ENCODE peak calls at places on chromosome 16, in five cellular contexts. F is effector memory CD4-positive, alpha-beta T cell; R is cardiac muscle cell; K is CD8-positive, alpha-beta memory T cell; Y is H1. V is an unnamed sample.

GRCh38 chr16:85028638-85029412 is 1.2 kb downstream of the KIAA0513 start:
- DNase-seq in F (peak), Y (no peak), R (no peak), K (peak), V (peak)

GRCh38 chr16:29111421-29111820 is 126.6 kb downstream of the LAT start:
- DNase-seq in Y (no peak), R (no peak), F (no peak), K (no peak), V (no peak)

GRCh38 chr16:16027728-16028310 is 78.4 kb downstream of the ABCC1 start:
- DNase-seq in R (no peak), F (no peak), Y (no peak), K (no peak), V (no peak)

GRCh38 chr16:85027349-85027967 is at the start of gene KIAA0513:
- DNase-seq in Y (peak), K (peak), R (peak), F (peak), V (peak)

GRCh38 chr16:78298986-78299385 is 199.5 kb downstream of the WWOX start:
- DNase-seq in R (no peak), K (no peak), Y (no peak), F (no peak), V (no peak)

GRCh38 chr16:29777576-29778360 is at the start of gene ZG16:
- DNase-seq in R (no peak), F (no peak), K (no peak), Y (no peak), V (no peak)

GRCh38 chr16:879986-880385 is 79.5 kb upstream of the GNG13 start:
- DNase-seq in F (no peak), K (no peak), Y (no peak), R (no peak), V (no peak)

GRCh38 chr16:29975811-29976511 is 2.3 kb downstream of the TAOK2 start:
- DNase-seq in Y (no peak), R (no peak), F (no peak), K (no peak), V (no peak)

GRCh38 chr16:86306046-86306644 is 204.2 kb upstream of the FOXF1 start:
- DNase-seq in K (no peak), Y (no peak), R (no peak), F (no peak), V (no peak)

GRCh38 chr16:81593481-81593880 is 148.9 kb downstream of the CMIP start:
- DNase-seq in R (no peak), F (no peak), K (no peak), Y (no peak), V (no peak)

GRCh38 chr16:30927789-30928378 is 4.5 kb downstream of the FBXL19 start:
- DNase-seq in K (peak), F (no peak), Y (peak), R (peak), V (no peak)

GRCh38 chr16:78988361-78988992 is 612.1 kb downstream of the MAF start:
- DNase-seq in F (no peak), Y (no peak), R (no peak), K (no peak), V (no peak)

GRCh38 chr16:58348986-58349385 is 43.3 kb upstream of the GINS3 start:
- DNase-seq in F (no peak), R (no peak), Y (no peak), K (no peak), V (no peak)

GRCh38 chr16:30948956-30949654 is at the start of gene ORAI3:
- DNase-seq in F (peak), Y (no peak), K (peak), R (peak), V (no peak)

GRCh38 chr16:48556913-48557351 is 53.0 kb downstream of the N4BP1 start:
- DNase-seq in K (no peak), R (no peak), Y (no peak), F (no peak), V (no peak)

GRCh38 chr16:31713071-31713944 is 160.3 kb upstream of the ZNF267 start:
- DNase-seq in F (peak), K (peak), Y (peak), R (peak), V (peak)

GRCh38 chr16:31085873-31086628 is 2.7 kb downstream of the PRSS53 start:
- DNase-seq in R (no peak), K (no peak), Y (no peak), F (no peak), V (no peak)

GRCh38 chr16:17245727-17246576 is 224.8 kb downstream of the XYLT1 start:
- DNase-seq in Y (no peak), F (no peak), R (no peak), K (no peak), V (no peak)

GRCh38 chr16:56369202-56369601 is 56.1 kb downstream of the AMFR start:
- DNase-seq in R (no peak), Y (no peak), K (no peak), F (no peak), V (no peak)

GRCh38 chr16:31868701-31869167 is 4.9 kb upstream of the ZNF267 start:
- DNase-seq in R (peak), F (peak), K (peak), Y (no peak), V (peak)

GRCh38 chr16:53912155-53912554 is 208.2 kb downstream of the FTO start:
- DNase-seq in K (peak), Y (no peak), F (peak), R (no peak), V (peak)

GRCh38 chr16:16938009-16938408 is 532.8 kb downstream of the XYLT1 start:
- DNase-seq in K (no peak), Y (no peak), R (no peak), F (no peak), V (no peak)

GRCh38 chr16:8828541-8829165 is 31.0 kb downstream of the PMM2 start:
- DNase-seq in Y (no peak), R (no peak), F (no peak), K (no peak), V (no peak)

GRCh38 chr16:83952940-83953795 is at the start of gene OSGIN1:
- DNase-seq in K (no peak), R (peak), Y (no peak), F (no peak), V (no peak)

GRCh38 chr16:986411-986810 is 4.8 kb downstream of the SOX8 start:
- DNase-seq in K (no peak), R (no peak), Y (no peak), F (no peak), V (no peak)

GRCh38 chr16:57258226-57258909 is 13.3 kb downstream of the ARL2BP start:
- DNase-seq in R (no peak), F (no peak), Y (no peak), K (no peak), V (no peak)

GRCh38 chr16:719815-720506 is 985 bp upstream of the ANTKMT start:
- DNase-seq in Y (no peak), K (peak), F (no peak), R (no peak), V (no peak)

GRCh38 chr16:48373258-48374050 is 11.8 kb downstream of the SIAH1 start:
- DNase-seq in F (no peak), Y (no peak), K (no peak), R (no peak), V (no peak)

GRCh38 chr16:87052506-87052905 is 264.7 kb downstream of the C16orf95 start:
- DNase-seq in K (no peak), R (no peak), F (no peak), Y (no peak), V (no peak)

GRCh38 chr16:3646348-3646920 is 8.1 kb upstream of the DNASE1 start:
- DNase-seq in K (no peak), Y (no peak), R (no peak), F (no peak), V (no peak)

GRCh38 chr16:82700541-82701240 is 73.9 kb downstream of the CDH13 start:
- DNase-seq in Y (no peak), F (no peak), R (no peak), K (no peak), V (no peak)

GRCh38 chr16:89642574-89642973 is 14.9 kb downstream of the CHMP1A start:
- DNase-seq in R (no peak), K (no peak), Y (no peak), F (no peak), V (no peak)

GRCh38 chr16:48574148-48574547 is 35.8 kb downstream of the N4BP1 start:
- DNase-seq in Y (no peak), F (no peak), K (no peak), R (no peak), V (no peak)

GRCh38 chr16:456891-457483 is 31.5 kb downstream of the RAB11FIP3 start:
- DNase-seq in R (peak), K (no peak), Y (no peak), F (no peak), V (no peak)

GRCh38 chr16:51719376-51719775 is 568.3 kb upstream of the SALL1 start:
- DNase-seq in Y (no peak), F (no peak), K (no peak), R (no peak), V (no peak)

GRCh38 chr16:68272501-68273209 is 8.3 kb downstream of the SLC7A6 start:
- DNase-seq in K (peak), F (peak), R (no peak), Y (no peak), V (no peak)
- H3K27ac ChIP-seq in K (no peak), F (peak), R (no peak), Y (no peak), V (peak)

DNA sequence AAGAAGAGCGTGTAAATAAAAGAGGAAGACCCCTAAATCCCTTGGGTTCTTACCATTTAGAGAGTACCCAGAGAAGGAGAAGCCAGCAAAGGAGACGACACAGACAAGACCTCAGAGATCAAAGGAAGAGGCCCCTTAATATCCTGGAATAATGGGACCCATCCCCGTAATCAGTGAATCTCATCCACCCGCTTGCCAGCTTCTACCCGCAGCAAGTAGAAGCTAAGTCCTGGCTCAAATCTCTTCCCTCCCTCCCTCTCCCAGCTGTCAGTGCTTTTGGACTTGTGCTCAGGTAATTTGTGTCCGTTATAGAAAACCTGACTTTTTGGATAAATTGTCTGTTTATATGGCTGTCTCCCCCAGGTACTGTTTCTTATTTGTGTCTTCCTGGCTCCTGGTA is 1.9 kb downstream of the LYRM1 start:
- DNase-seq in R (no peak), Y (no peak), F (no peak), K (no peak), V (no peak)
- H3K27ac ChIP-seq in R (peak), Y (no peak), F (no peak), K (no peak), V (no peak)

GRCh38 chr16:50616386-50616785 is 64.7 kb downstream of the SNX20 start:
- DNase-seq in K (no peak), Y (no peak), R (no peak), F (no peak), V (no peak)

GRCh38 chr16:50618238-50618918 is 62.7 kb downstream of the SNX20 start:
- DNase-seq in K (no peak), R (no peak), Y (no peak), F (no peak), V (no peak)

GRCh38 chr16:50616883-50617629 is 64.1 kb downstream of the SNX20 start:
- DNase-seq in Y (no peak), R (peak), K (no peak), F (no peak), V (peak)

GRCh38 chr16:50615891-50616290 is 65.2 kb downstream of the SNX20 start:
- DNase-seq in Y (no peak), K (no peak), R (no peak), F (no peak), V (no peak)

DNA sequence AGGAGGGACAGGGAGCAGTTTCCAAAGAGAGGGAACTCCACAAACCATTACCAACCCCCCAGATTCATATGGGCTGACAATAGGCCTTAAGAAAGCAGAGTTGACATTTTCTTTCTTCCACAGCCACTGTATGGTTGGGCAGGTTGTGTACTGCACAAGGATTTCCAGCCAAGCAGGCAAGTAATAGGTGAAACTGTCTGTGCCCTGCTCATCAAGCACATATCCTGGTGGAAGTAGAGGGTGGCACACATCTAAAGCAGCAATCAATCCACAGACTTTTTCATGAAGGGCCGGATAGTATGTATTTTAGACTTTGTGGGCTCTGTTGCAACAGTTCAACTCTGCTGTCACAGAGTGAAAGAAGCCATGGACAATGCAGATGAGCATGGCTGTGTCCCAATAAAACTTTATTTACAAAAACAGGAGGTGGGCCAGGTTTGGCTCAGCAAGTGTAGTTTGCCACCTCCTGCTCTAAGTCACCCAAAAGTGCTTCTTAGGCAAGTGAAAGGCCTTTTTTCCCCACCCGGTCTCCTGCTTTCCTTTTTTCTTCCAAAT is 63.4 kb downstream of the SNX20 start:
- DNase-seq in K (no peak), Y (no peak), R (no peak), F (no peak), V (no peak)
- H3K27ac ChIP-seq in K (no peak), Y (no peak), R (no peak), F (no peak), V (no peak)

GRCh38 chr16:88570691-88571092 is 489 bp downstream of the ZC3H18 start:
- DNase-seq in F (peak), R (peak), K (no peak), Y (no peak), V (no peak)
- H3K27ac ChIP-seq in F (peak), R (peak), K (peak), Y (no peak), V (peak)

DNA sequence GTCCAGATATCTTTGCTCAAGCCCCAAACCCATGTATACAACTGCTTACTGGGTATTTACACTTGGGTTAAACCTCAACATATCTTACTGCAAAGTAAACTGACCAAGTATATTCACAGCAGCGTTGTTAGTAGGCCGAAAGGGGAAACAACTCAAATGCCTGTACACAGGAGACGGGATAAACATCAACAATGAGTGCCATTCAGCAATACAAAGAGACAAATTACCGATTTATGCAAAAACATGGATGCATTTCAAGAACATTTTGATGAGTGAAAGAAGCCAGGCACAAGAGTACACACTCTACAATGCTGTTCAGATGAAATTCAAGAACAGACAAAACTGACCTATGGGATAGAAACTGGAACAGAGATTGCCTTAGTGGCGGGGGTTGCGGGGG is 136.3 kb upstream of the CACNG3 start:
- DNase-seq in R (no peak), F (no peak), K (no peak), Y (no peak), V (no peak)
- H3K27ac ChIP-seq in R (no peak), F (no peak), K (no peak), Y (no peak), V (no peak)

DNA sequence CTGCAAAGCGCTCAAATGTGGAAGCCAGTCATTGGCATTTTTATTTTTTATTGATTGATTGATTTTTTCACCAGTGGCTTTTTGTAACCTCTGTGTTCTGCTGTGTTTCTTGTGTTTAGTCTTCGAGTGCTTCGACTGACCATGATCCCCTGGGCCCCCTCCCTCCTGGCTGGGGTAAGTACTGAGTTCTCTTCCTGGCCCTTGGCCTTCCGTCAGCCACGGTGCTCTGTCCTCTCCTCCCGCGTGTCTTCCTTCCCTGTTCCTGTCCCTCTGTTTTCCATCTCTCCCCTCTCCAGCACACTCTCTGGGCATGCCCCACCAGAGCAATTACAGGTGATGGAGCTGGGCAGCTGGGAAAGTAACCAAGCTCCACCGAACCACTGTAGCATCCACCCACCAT is 25.8 kb upstream of the CLEC18A start:
- DNase-seq in Y (no peak), F (no peak), K (no peak), R (no peak), V (no peak)
- H3K27ac ChIP-seq in Y (no peak), F (no peak), K (no peak), R (no peak), V (no peak)

V was measured in naive thymus-derived CD4-positive, alpha-beta T cell.